ENCODE peak calls at places on chromosomes 11 and 22, in eight cellular contexts. D is HAP-1; V is stimulated activated CD4-positive, alpha-beta T cell treated with anti-CD3 and anti-CD28 coated beads, Interleukin-4, amount 100 ng/mL, for 4 hours; Y is activated CD4-positive, alpha-beta T cell treated with anti-CD3 and anti-CD28 coated beads for 48 hours; P is NCI-H1436; Q is dermis blood vessel endothelial cell; N is Calu3; G is stimulated activated CD8-positive, alpha-beta memory T cell treated with anti-CD3 and anti-CD28 coated beads, Interleukin-7, amount 100 ng/mL, for 48 hours. U is an unnamed sample.

GRCh38 chr11:73157141-73158010 is 15.3 kb upstream of the FCHSD2 start:
- DNase-seq in P (no peak), N (no peak), G (no peak), D (no peak), V (no peak), Y (no peak), Q (no peak), U (peak; percentile 75)

GRCh38 chr11:125190549-125190948 is 26.0 kb downstream of the PKNOX2 start:
- DNase-seq in N (no peak), Y (no peak), V (no peak), P (no peak), D (no peak), Q (no peak), G (no peak), U (no peak)

GRCh38 chr11:1290052-1291040 is 19.1 kb downstream of the TOLLIP start:
- DNase-seq in P (no peak), Y (no peak), N (no peak), D (no peak), V (no peak), G (no peak), Q (no peak), U (no peak)

GRCh38 chr11:29913352-29913751 is 103.5 kb downstream of the KCNA4 start:
- DNase-seq in Y (no peak), D (no peak), V (no peak), N (no peak), Q (no peak), P (no peak), G (no peak), U (no peak)

GRCh38 chr22:39478461-39478860 is 21.6 kb downstream of the MGAT3 start:
- DNase-seq in Q (peak; percentile 44), N (peak; percentile 52), D (no peak), G (no peak), V (no peak), Y (peak; percentile 33), P (no peak), U (peak; percentile 76)

GRCh38 chr22:24265734-24266133 is 4.9 kb upstream of the SPECC1L start:
- DNase-seq in N (no peak), Y (no peak), G (no peak), Q (no peak), D (no peak), P (no peak), V (no peak), U (no peak)

GRCh38 chr11:114914231-114915005 is 236.1 kb downstream of the NXPE2 start:
- DNase-seq in P (peak; percentile 7), N (no peak), Q (no peak), G (no peak), V (no peak), D (no peak), Y (no peak), U (no peak)

GRCh38 chr22:50611341-50612060 is 10.9 kb downstream of the MAPK8IP2 start:
- DNase-seq in P (no peak), G (no peak), D (no peak), N (no peak), Q (no peak), Y (no peak), V (no peak), U (no peak)

GRCh38 chr11:14500181-14500651 is 605 bp upstream of the COPB1 start:
- DNase-seq in N (peak; percentile 56), G (peak; percentile 12), Q (peak; percentile 76), D (peak; percentile 40), P (peak; percentile 35), V (peak; percentile 35), Y (peak; percentile 60), U (peak; percentile 62)

GRCh38 chr22:27456696-27457503 is 344.7 kb downstream of the MN1 start:
- DNase-seq in Q (peak; percentile 62), G (no peak), Y (no peak), P (no peak), V (no peak), D (no peak), N (no peak), U (no peak)

GRCh38 chr22:21455334-21456089 is 11.7 kb upstream of the TMEM191C start:
- DNase-seq in V (no peak), P (no peak), Y (no peak), N (no peak), Q (no peak), D (no peak), G (no peak), U (no peak)

GRCh38 chr11:112016765-112017356 is 8.3 kb upstream of the DLAT start:
- DNase-seq in D (peak; percentile 71), P (no peak), V (no peak), Y (no peak), Q (peak; percentile 79), G (no peak), N (no peak), U (no peak)

GRCh38 chr11:24312464-24313238 is 184.2 kb upstream of the LUZP2 start:
- DNase-seq in Y (no peak), G (no peak), V (no peak), P (no peak), Q (peak; percentile 2), D (no peak), N (no peak), U (no peak)

GRCh38 chr22:44724416-44724815 is 22.4 kb downstream of the PRR5 start:
- DNase-seq in G (no peak), V (no peak), N (no peak), D (no peak), Y (no peak), P (no peak), Q (no peak), U (peak; percentile 54)

GRCh38 chr11:12465332-12465731 is 88.0 kb downstream of the PARVA start:
- DNase-seq in D (no peak), Q (no peak), G (no peak), V (no peak), Y (no peak), P (no peak), N (no peak), U (no peak)

GRCh38 chr22:21051836-21052400 is 6.2 kb downstream of the LRRC74B start:
- DNase-seq in Q (no peak), V (no peak), P (no peak), D (no peak), Y (no peak), N (no peak), G (no peak), U (no peak)

GRCh38 chr11:65241134-65241533 is 20.6 kb upstream of the POLA2 start:
- DNase-seq in Q (no peak), D (no peak), P (no peak), N (no peak), Y (no peak), G (no peak), V (no peak), U (no peak)

GRCh38 chr11:36018967-36019596 is 75.2 kb downstream of the LDLRAD3 start:
- DNase-seq in V (no peak), Y (no peak), P (no peak), D (no peak), Q (no peak), G (no peak), N (no peak), U (no peak)

GRCh38 chr22:32926600-32926999 is 125.1 kb downstream of the TIMP3 start:
- DNase-seq in Y (peak; percentile 12), Q (peak; percentile 24), D (peak; percentile 23), N (peak; percentile 34), P (no peak), G (no peak), V (no peak), U (peak; percentile 48)

U was measured in cardiac muscle cell.